ENCODE peak calls at places on chromosomes 12 and 14, in nine cellular contexts. G, M, X, U, Z, Y, T, D and N are unnamed samples.
A peak's percentile ranks its signal among the peaks of the same experiment; 100 is the strongest.

GRCh38 chr12:29983917-29984316 is 200.2 kb upstream of the TMTC1 start:
- DNase-seq in Z (no peak), T (no peak), G (no peak), U (no peak), D (no peak), M (no peak), Y (no peak), X (no peak), N (no peak)

GRCh38 chr14:88961214-88961613 is 136.8 kb downstream of the TTC8 start:
- DNase-seq in M (no peak), T (no peak), X (peak; percentile 21), Y (no peak), D (no peak), Z (no peak), U (no peak), G (no peak), N (no peak)

GRCh38 chr12:873954-874353 is 75.5 kb downstream of the RAD52 start:
- DNase-seq in G (no peak), U (no peak), Y (no peak), T (no peak), X (no peak), D (no peak), M (no peak), Z (no peak), N (no peak)

GRCh38 chr14:81281317-81281716 is 60.6 kb upstream of the GTF2A1 start:
- DNase-seq in Z (no peak), Y (no peak), M (no peak), D (no peak), X (no peak), G (no peak), T (no peak), U (no peak), N (no peak)

GRCh38 chr12:75865315-75865714 is 166.3 kb downstream of the PHLDA1 start:
- DNase-seq in U (no peak), Z (no peak), G (no peak), M (no peak), Y (no peak), X (no peak), D (no peak), T (no peak), N (no peak)

GRCh38 chr12:88896958-88897357 is 316.7 kb upstream of the KITLG start:
- DNase-seq in U (no peak), G (no peak), D (no peak), M (no peak), T (no peak), Z (no peak), Y (no peak), X (no peak), N (peak; percentile 41)

GRCh38 chr12:30169839-30170591 is 386.3 kb upstream of the TMTC1 start:
- DNase-seq in X (no peak), G (no peak), U (no peak), Z (no peak), D (no peak), M (no peak), T (no peak), Y (no peak), N (no peak)

GRCh38 chr12:92301329-92301728 is 155.7 kb upstream of the BTG1 start:
- DNase-seq in Z (no peak), M (no peak), D (no peak), U (no peak), T (no peak), X (no peak), Y (no peak), G (no peak), N (no peak)

GRCh38 chr12:49942921-49943662 is 7.4 kb upstream of the AQP2 start:
- DNase-seq in M (no peak), Z (no peak), Y (no peak), U (no peak), D (no peak), T (no peak), G (no peak), X (peak; percentile 73), N (no peak)

GRCh38 chr12:47972895-47973294 is 9.5 kb downstream of the TMEM106C start:
- DNase-seq in Y (no peak), T (no peak), M (no peak), D (no peak), X (no peak), Z (no peak), U (no peak), G (no peak), N (no peak)

DNA sequence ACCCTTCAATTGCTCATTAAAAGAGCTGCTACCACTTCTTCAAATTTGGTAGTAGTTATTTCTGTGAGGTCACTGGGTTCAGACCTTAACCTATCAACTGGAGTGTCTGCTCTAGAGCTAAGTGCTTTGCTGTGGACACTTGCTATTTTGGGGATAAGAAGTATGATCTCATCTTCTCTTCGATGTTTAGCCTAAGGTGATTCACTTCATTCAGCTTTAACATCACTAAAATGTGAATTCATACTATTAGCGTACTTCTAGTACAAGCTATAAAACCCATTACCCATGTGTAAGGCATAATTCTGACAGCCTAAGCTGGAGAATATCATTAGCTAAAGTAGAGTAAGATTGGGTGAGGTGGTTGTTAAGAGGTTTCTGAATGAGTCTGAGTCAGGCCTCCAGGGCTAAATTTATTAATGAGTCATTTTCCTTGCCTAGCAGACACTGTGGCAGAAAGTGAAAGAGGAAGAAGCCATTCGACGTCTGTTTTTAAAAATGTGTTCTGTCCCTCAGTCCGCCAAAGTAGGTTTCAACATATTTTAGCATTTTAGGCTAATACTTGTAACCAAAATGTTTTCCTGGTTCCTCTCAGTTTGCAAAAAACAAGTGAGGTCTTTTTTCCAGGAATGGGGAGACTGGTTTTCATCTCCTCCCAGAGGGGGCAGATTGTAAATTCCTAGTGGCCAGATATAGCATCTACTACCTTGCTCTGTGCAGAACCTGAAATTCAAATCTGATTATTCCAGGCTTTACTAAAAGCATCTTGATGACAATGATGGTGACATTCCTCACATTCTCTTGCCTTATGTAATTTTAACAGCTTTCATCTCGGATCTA is 103.6 kb downstream of the SSPN start:
- DNase-seq in M (no peak), Z (no peak), T (no peak), X (no peak), Y (no peak), U (no peak), D (no peak), G (no peak), N (no peak)
- TF ChIP-seq CTCF in M (no peak), Z (peak; percentile 53), T (no peak), X (peak; percentile 19), Y (peak; percentile 25), U (no peak), D (peak; percentile 43), G (no peak), N (peak; percentile 58)

DNA sequence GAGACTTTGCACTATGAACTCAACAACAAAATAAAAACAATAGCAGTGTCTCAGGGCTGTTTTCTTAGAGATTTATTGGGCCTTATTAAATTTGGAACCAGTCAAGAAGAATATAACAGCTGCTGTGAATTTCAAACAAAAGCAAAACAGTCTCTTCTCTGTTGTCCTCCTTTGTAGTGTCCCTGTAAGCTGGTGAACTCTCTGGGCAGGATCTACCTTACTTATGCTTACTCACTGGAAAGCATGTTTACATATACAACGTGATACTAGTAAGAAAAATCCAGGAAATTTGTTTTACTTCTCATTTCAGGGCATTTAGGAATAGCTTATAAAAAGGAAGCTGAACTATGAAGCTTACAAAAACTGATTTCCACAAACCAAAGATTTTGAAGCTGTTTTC is 311.0 kb downstream of the NOVA1 start:
- DNase-seq in Z (no peak), G (no peak), Y (no peak), D (no peak), X (no peak), M (no peak), U (no peak), T (no peak), N (no peak)
- H3K9me3 ChIP-seq in Z (no peaks in the 10 kb centered on the region), G (no peaks in the 10 kb centered on the region), Y (no peaks in the 10 kb centered on the region), D (peaks cover 14% of the 10 kb centered on the region), X (no peaks in the 10 kb centered on the region), M (no peaks in the 10 kb centered on the region), U (no peaks in the 10 kb centered on the region), T (no peaks in the 10 kb centered on the region), N (no peaks in the 10 kb centered on the region)

GRCh38 chr12:58917699-58918334 is 2.5 kb downstream of the LRIG3 start:
- DNase-seq in Z (no peak), M (no peak), D (no peak), U (no peak), X (no peak), Y (no peak), G (no peak), T (no peak), N (no peak)

GRCh38 chr12:58920956-58921861 is 905 bp upstream of the LRIG3 start:
- DNase-seq in Z (no peak), Y (no peak), G (no peak), T (no peak), D (no peak), M (no peak), U (no peak), X (peak; percentile 24), N (no peak)

GRCh38 chr12:58919271-58920101 is 818 bp downstream of the LRIG3 start:
- DNase-seq in U (no peak), X (peak; percentile 42), Z (no peak), D (no peak), Y (no peak), G (peak; percentile 49), T (no peak), M (peak; percentile 44), N (no peak)

GRCh38 chr12:58918475-58918874 is 1.8 kb downstream of the LRIG3 start:
- DNase-seq in G (no peak), M (no peak), Z (no peak), U (no peak), X (no peak), D (no peak), T (no peak), Y (no peak), N (no peak)

GRCh38 chr12:58920102-58920955 is at the start of gene LRIG3:
- DNase-seq in M (peak; percentile 89), Z (peak; percentile 53), X (peak; percentile 88), Y (peak; percentile 90), T (peak; percentile 93), U (peak; percentile 93), D (peak; percentile 59), G (peak; percentile 93), N (peak; percentile 76)
- H3K27ac ChIP-seq in M (peak within 1 kb of the TSS; percentile 98), Z (peak within 1 kb of the TSS; percentile 92), X (peak within 1 kb of the TSS; percentile 96), Y (peak within 1 kb of the TSS; percentile 90), T (peak within 1 kb of the TSS; percentile 97), U (peak within 1 kb of the TSS; percentile 90), D (peak within 1 kb of the TSS; percentile 70), G (peak within 1 kb of the TSS; percentile 96), N (peak within 1 kb of the TSS; percentile 85)

DNA sequence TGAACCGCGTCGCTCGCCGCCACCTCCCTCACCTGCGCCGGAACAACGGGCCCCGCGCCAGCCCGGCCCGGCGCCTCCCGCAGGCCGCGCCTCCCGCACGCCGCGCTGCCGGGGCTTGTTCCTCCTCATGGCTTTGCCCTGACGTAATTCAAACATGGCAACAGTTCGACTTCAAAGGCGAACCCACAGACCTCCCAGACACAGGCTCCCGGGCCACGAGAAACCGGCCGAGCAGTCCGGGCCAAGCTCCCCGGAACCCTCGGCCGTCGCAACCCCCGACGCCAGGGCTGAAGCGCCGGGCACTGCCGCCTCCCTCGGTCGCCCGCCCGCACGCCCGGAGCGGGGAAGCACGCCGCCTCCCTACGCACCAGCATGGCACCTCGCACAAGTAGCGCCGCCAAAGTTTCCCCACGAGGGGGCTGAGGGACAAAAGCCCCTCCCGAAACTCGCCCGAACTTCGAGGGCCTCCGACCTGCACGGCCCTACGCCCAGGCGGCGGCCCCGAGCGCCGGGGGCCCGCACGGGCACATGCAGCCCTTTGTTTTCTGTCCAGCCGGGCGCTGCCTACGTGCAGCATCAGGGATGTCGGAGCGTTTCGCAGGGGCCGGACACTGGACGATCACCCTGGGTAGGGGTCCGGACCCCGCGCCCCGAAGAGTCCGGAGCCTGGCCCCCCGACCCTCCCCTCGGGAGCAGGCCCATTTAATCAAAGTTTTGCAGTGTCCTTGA is 1.7 kb downstream of the SINHCAF start:
- DNase-seq in Y (peak; percentile 51), D (peak; percentile 63), M (peak; percentile 76), U (peak; percentile 64), G (peak; percentile 72), Z (peak; percentile 8), T (peak; percentile 76), X (peak; percentile 81), N (peak; percentile 38)
- TF ChIP-seq CTCF in Y (no peak), D (no peak), M (no peak), U (no peak), G (no peak), Z (no peak), T (no peak), X (no peak), N (no peak)